ENCODE peak calls at places on chromosomes 12 and 14, in six cellular contexts. H is SK-N-SH, O is cardiac muscle cell, L is right atrium auricular region, M is left ventricle myocardium inferior, B is psoas muscle. G is an unnamed sample.

GRCh38 chr14:23183479-23183878 is at the start of gene SLC7A8:
- DNase-seq in B (peak; percentile 71), L (peak; percentile 64), H (no peak), M (peak; percentile 56), O (peak; percentile 66), G (peak; percentile 10)

GRCh38 chr12:12017798-12018197 is 52.9 kb upstream of the BCL2L14 start:
- DNase-seq in L (no peak), B (no peak), O (peak; percentile 42), M (no peak), H (no peak), G (no peak)

GRCh38 chr12:91777268-91777997 is 368.2 kb downstream of the BTG1 start:
- DNase-seq in O (no peak), H (no peak), L (no peak), B (no peak), M (no peak), G (no peak)

GRCh38 chr12:85484387-85484786 is 204.4 kb downstream of the ALX1 start:
- DNase-seq in L (no peak), H (no peak), M (no peak), B (no peak), O (no peak), G (no peak)

GRCh38 chr12:124774054-124774461 is 89.6 kb downstream of the SCARB1 start:
- DNase-seq in B (no peak), L (no peak), O (no peak), H (no peak), M (no peak), G (no peak)

GRCh38 chr14:69980457-69981414 is 101.5 kb downstream of the SMOC1 start:
- DNase-seq in M (no peak), O (no peak), H (no peak), B (no peak), L (no peak), G (no peak)

GRCh38 chr14:35331605-35332516 is 39.7 kb downstream of the PSMA6 start:
- DNase-seq in H (peak; percentile 55), L (no peak), M (no peak), B (no peak), O (no peak), G (peak; percentile 47)

GRCh38 chr12:79073506-79073905 is 208.9 kb downstream of the SYT1 start:
- DNase-seq in B (no peak), L (no peak), M (no peak), O (no peak), H (no peak), G (no peak)

GRCh38 chr12:130702966-130703732 is 12.9 kb downstream of the RIMBP2 start:
- DNase-seq in H (peak; percentile 72), M (no peak), O (no peak), L (no peak), B (no peak), G (no peak)

GRCh38 chr14:93544212-93544611 is 113.5 kb downstream of the UNC79 start:
- DNase-seq in H (no peak), L (no peak), M (no peak), O (no peak), B (no peak), G (no peak)

GRCh38 chr14:97299661-97300060 is 502.5 kb downstream of the VRK1 start:
- DNase-seq in L (no peak), H (no peak), B (no peak), O (peak; percentile 8), M (no peak), G (no peak)

GRCh38 chr14:21978184-21978998 is 304.8 kb upstream of the OR4E1 start:
- DNase-seq in H (peak; percentile 33), O (peak; percentile 61), M (no peak), B (no peak), L (no peak), G (peak; percentile 16)

GRCh38 chr12:4939418-4940023 is 29.8 kb downstream of the KCNA1 start:
- DNase-seq in B (no peak), M (no peak), H (no peak), O (no peak), L (no peak), G (no peak)

GRCh38 chr12:31843399-31844095 is 114.7 kb upstream of the AMN1 start:
- DNase-seq in B (no peak), L (no peak), O (no peak), M (no peak), H (no peak), G (no peak)

GRCh38 chr12:3973939-3974644 is 100.9 kb upstream of the PARP11 start:
- DNase-seq in B (no peak), L (no peak), O (no peak), M (peak; percentile 29), H (no peak), G (no peak)

GRCh38 chr14:92880851-92881250 is 42.1 kb upstream of the CHGA start:
- DNase-seq in B (peak; percentile 62), M (no peak), O (peak; percentile 43), L (peak; percentile 28), H (peak; percentile 63), G (peak; percentile 3)

GRCh38 chr12:46404225-46404631 is 31.7 kb upstream of the SLC38A2 start:
- DNase-seq in O (no peak), M (no peak), B (no peak), H (no peak), L (no peak), G (peak; percentile 94)

GRCh38 chr14:74392616-74393570 is 33.1 kb downstream of the SYNDIG1L start:
- DNase-seq in L (no peak), M (no peak), B (no peak), O (no peak), H (no peak), G (no peak)

GRCh38 chr14:100165825-100166520 is 6.5 kb upstream of the DEGS2 start:
- DNase-seq in M (no peak), H (no peak), L (no peak), B (no peak), O (no peak), G (no peak)

GRCh38 chr12:45878630-45879255 is 111.6 kb downstream of the SCAF11 start:
- DNase-seq in H (no peak), O (no peak), L (no peak), B (no peak), M (no peak), G (no peak)

GRCh38 chr14:104798300-104799238 is 2.3 kb upstream of the ZBTB42 start:
- DNase-seq in H (no peak), O (no peak), M (no peak), L (no peak), B (no peak), G (no peak)

GRCh38 chr14:104799657-104800599 is 973 bp upstream of the ZBTB42 start:
- DNase-seq in O (peak; percentile 89), H (peak; percentile 97), L (peak; percentile 81), M (peak; percentile 91), B (peak; percentile 93), G (peak; percentile 79)

GRCh38 chr14:104797112-104798044 is 1.8 kb upstream of the AKT1 start:
- DNase-seq in B (peak; percentile 73), H (no peak), O (peak; percentile 77), L (no peak), M (peak; percentile 57), G (no peak)

GRCh38 chr14:104800600-104801283 is at the start of gene ZBTB42:
- DNase-seq in O (peak; percentile 77), H (peak; percentile 89), L (no peak), B (peak; percentile 75), M (peak; percentile 69), G (peak; percentile 50)

DNA sequence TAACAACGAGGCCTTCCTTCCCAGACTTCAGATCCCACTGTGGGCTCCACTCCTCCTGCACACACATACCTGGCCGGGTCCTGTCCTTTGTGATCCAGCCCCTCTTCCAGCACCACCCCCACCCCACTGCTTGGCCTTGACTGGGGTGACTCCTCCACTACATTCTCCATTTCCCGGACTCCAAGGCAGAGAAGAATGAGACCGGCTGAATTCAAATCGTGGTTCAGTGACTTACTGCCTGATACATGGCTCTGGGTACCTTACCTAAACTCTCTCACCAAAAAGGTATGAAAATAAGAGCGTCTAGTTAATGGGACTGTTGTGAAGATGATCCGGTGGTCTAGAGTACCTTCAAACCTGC is 1.7 kb upstream of the ZBTB42 start:
- DNase-seq in H (no peak), O (no peak), B (no peak), L (no peak), M (no peak), G (no peak)
- H3K4me3 ChIP-seq in H (no peak overlapping the region), O (no peak overlapping the region), B (no peak overlapping the region), L (no peak overlapping the region), M (no peak overlapping the region), G (no peak overlapping the region)

GRCh38 chr14:62602712-62603111 is 442.5 kb downstream of the KCNH5 start:
- DNase-seq in M (no peak), H (no peak), L (no peak), O (no peak), B (no peak), G (no peak)

GRCh38 chr14:62592877-62593276 is 452.4 kb downstream of the KCNH5 start:
- DNase-seq in O (no peak), B (no peak), M (no peak), L (no peak), H (no peak), G (peak; percentile 21)

GRCh38 chr14:62599616-62600385 is 445.5 kb downstream of the KCNH5 start:
- DNase-seq in H (no peak), B (no peak), L (no peak), M (no peak), O (no peak), G (no peak)

GRCh38 chr14:62597143-62597542 is 448.1 kb downstream of the KCNH5 start:
- DNase-seq in L (no peak), O (no peak), M (no peak), B (no peak), H (no peak), G (no peak)
- H3K4me3 ChIP-seq in L (no peak overlapping the region), O (no peak overlapping the region), M (no peak overlapping the region), B (no peak overlapping the region), H (no peak overlapping the region), G (no peak overlapping the region)

GRCh38 chr12:121392325-121392716 is 7.6 kb upstream of the RNF34 start:
- DNase-seq in B (no peak), M (no peak), H (peak; percentile 52), L (no peak), O (no peak), G (no peak)

GRCh38 chr12:121390856-121391255 is 9.1 kb upstream of the RNF34 start:
- DNase-seq in L (no peak), O (no peak), H (no peak), M (no peak), B (no peak), G (no peak)

GRCh38 chr12:121388421-121388981 is 11.4 kb upstream of the RNF34 start:
- DNase-seq in B (no peak), L (no peak), H (no peak), O (no peak), M (no peak), G (peak; percentile 55)

GRCh38 chr12:121397521-121397920 is 2.4 kb upstream of the RNF34 start:
- DNase-seq in L (no peak), O (no peak), H (no peak), B (no peak), M (no peak), G (no peak)

GRCh38 chr12:121391619-121392324 is 8.1 kb upstream of the RNF34 start:
- DNase-seq in B (no peak), H (peak; percentile 81), O (no peak), L (no peak), M (no peak), G (no peak)
- H3K4me3 ChIP-seq in B (peak overlapping the region; percentile 1), H (peak overlapping the region; percentile 8), O (no peak overlapping the region), L (peak overlapping the region; percentile 14), M (peak overlapping the region; percentile 39), G (no peak overlapping the region)

DNA sequence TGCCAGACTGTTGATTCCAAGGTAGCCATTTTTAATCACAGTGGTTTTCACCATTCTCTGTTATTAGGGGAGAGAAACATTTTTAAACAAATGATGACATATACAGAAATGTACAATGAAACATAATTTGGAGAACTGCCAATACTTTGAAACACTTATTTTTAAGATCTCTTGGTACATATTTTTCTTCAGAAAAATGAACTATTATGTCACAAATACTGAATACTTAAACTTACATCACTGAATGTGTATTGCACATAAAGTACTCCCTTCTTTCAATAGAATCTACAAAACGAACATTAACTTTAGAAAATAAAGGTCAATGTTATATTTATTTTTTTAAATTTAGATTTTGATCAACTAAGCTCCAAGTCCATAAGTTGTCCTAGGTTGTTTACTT is 71.7 kb upstream of the CPNE8 start:
- DNase-seq in O (no peak), M (no peak), H (no peak), B (no peak), L (no peak), G (no peak)
- H3K4me3 ChIP-seq in O (no peak overlapping the region), M (no peak overlapping the region), H (no peak overlapping the region), B (no peak overlapping the region), L (no peak overlapping the region), G (no peak overlapping the region)